ENCODE peak calls at places on chromosome 19, in five cellular contexts. One of them, this sample, is unnamed.

GRCh38 chr19:29548483-29549085 is 22.8 kb downstream of the VSTM2B start:
- DNase-seq in stimulated activated CD4-positive, alpha-beta T cell treated with anti-CD3 and anti-CD28 coated beads, Interleukin-1b, Interleukin-23, amount 100 ng/mL, for 24 hours: no peak
- DNase-seq in epithelial cell of esophagus: no peak
- DNase-seq in mucosa of descending colon: no peak
- DNase-seq in LHCN-M2: no peak
- DNase-seq in this sample: no peak

GRCh38 chr19:8340341-8341096 is 2.5 kb downstream of the KANK3 start:
- DNase-seq in stimulated activated CD4-positive, alpha-beta T cell treated with anti-CD3 and anti-CD28 coated beads, Interleukin-1b, Interleukin-23, amount 100 ng/mL, for 24 hours: no peak
- DNase-seq in epithelial cell of esophagus: no peak
- DNase-seq in mucosa of descending colon: no peak
- DNase-seq in LHCN-M2: no peak
- DNase-seq in this sample: no peak

GRCh38 chr19:51020988-51021651 is 1.6 kb upstream of the KLK10 start:
- DNase-seq in stimulated activated CD4-positive, alpha-beta T cell treated with anti-CD3 and anti-CD28 coated beads, Interleukin-1b, Interleukin-23, amount 100 ng/mL, for 24 hours: no peak
- DNase-seq in epithelial cell of esophagus: peak; percentile 58
- DNase-seq in mucosa of descending colon: peak; percentile 50
- DNase-seq in LHCN-M2: peak; percentile 43
- DNase-seq in this sample: peak; percentile 59

GRCh38 chr19:13865578-13866462 is 11.1 kb upstream of the NANOS3 start:
- DNase-seq in stimulated activated CD4-positive, alpha-beta T cell treated with anti-CD3 and anti-CD28 coated beads, Interleukin-1b, Interleukin-23, amount 100 ng/mL, for 24 hours: no peak
- DNase-seq in epithelial cell of esophagus: no peak
- DNase-seq in mucosa of descending colon: no peak
- DNase-seq in LHCN-M2: no peak
- DNase-seq in this sample: no peak

GRCh38 chr19:5314907-5315298 is 25.7 kb downstream of the PTPRS start:
- DNase-seq in stimulated activated CD4-positive, alpha-beta T cell treated with anti-CD3 and anti-CD28 coated beads, Interleukin-1b, Interleukin-23, amount 100 ng/mL, for 24 hours: no peak
- DNase-seq in epithelial cell of esophagus: no peak
- DNase-seq in mucosa of descending colon: no peak
- DNase-seq in LHCN-M2: no peak
- DNase-seq in this sample: no peak

GRCh38 chr19:56091066-56091490 is 30.0 kb downstream of the ZNF787 start:
- DNase-seq in stimulated activated CD4-positive, alpha-beta T cell treated with anti-CD3 and anti-CD28 coated beads, Interleukin-1b, Interleukin-23, amount 100 ng/mL, for 24 hours: no peak
- DNase-seq in epithelial cell of esophagus: peak; percentile 86
- DNase-seq in mucosa of descending colon: peak; percentile 1
- DNase-seq in LHCN-M2: peak; percentile 46
- DNase-seq in this sample: no peak

GRCh38 chr19:51529301-51529700 is 2.2 kb downstream of the SIGLEC6 start:
- DNase-seq in stimulated activated CD4-positive, alpha-beta T cell treated with anti-CD3 and anti-CD28 coated beads, Interleukin-1b, Interleukin-23, amount 100 ng/mL, for 24 hours: no peak
- DNase-seq in epithelial cell of esophagus: no peak
- DNase-seq in mucosa of descending colon: no peak
- DNase-seq in LHCN-M2: no peak
- DNase-seq in this sample: no peak

GRCh38 chr19:1102407-1103106 is 1.2 kb upstream of the GPX4 start:
- DNase-seq in stimulated activated CD4-positive, alpha-beta T cell treated with anti-CD3 and anti-CD28 coated beads, Interleukin-1b, Interleukin-23, amount 100 ng/mL, for 24 hours: no peak
- DNase-seq in epithelial cell of esophagus: peak; percentile 98
- DNase-seq in mucosa of descending colon: no peak
- DNase-seq in LHCN-M2: peak; percentile 100
- DNase-seq in this sample: peak; percentile 98

GRCh38 chr19:10687518-10688288 is 13.5 kb upstream of the QTRT1 start:
- DNase-seq in stimulated activated CD4-positive, alpha-beta T cell treated with anti-CD3 and anti-CD28 coated beads, Interleukin-1b, Interleukin-23, amount 100 ng/mL, for 24 hours: no peak
- DNase-seq in epithelial cell of esophagus: no peak
- DNase-seq in mucosa of descending colon: no peak
- DNase-seq in LHCN-M2: no peak
- DNase-seq in this sample: no peak

GRCh38 chr19:41478875-41479756 is 36.2 kb downstream of the ERICH4 start:
- DNase-seq in stimulated activated CD4-positive, alpha-beta T cell treated with anti-CD3 and anti-CD28 coated beads, Interleukin-1b, Interleukin-23, amount 100 ng/mL, for 24 hours: no peak
- DNase-seq in epithelial cell of esophagus: no peak
- DNase-seq in mucosa of descending colon: no peak
- DNase-seq in LHCN-M2: no peak
- DNase-seq in this sample: no peak

GRCh38 chr19:56314584-56315075 is at the start of gene ZSCAN5A:
- DNase-seq in stimulated activated CD4-positive, alpha-beta T cell treated with anti-CD3 and anti-CD28 coated beads, Interleukin-1b, Interleukin-23, amount 100 ng/mL, for 24 hours: peak; percentile 95
- DNase-seq in epithelial cell of esophagus: peak; percentile 94
- DNase-seq in mucosa of descending colon: peak; percentile 96
- DNase-seq in LHCN-M2: peak; percentile 90
- DNase-seq in this sample: peak; percentile 94

GRCh38 chr19:50050406-50051223 is 24.8 kb downstream of the ZNF473 start:
- DNase-seq in stimulated activated CD4-positive, alpha-beta T cell treated with anti-CD3 and anti-CD28 coated beads, Interleukin-1b, Interleukin-23, amount 100 ng/mL, for 24 hours: peak; percentile 61
- DNase-seq in epithelial cell of esophagus: peak; percentile 76
- DNase-seq in mucosa of descending colon: peak; percentile 87
- DNase-seq in LHCN-M2: peak; percentile 40
- DNase-seq in this sample: no peak

GRCh38 chr19:49333426-49334288 is 1.5 kb upstream of the CD37 start:
- DNase-seq in stimulated activated CD4-positive, alpha-beta T cell treated with anti-CD3 and anti-CD28 coated beads, Interleukin-1b, Interleukin-23, amount 100 ng/mL, for 24 hours: peak; percentile 27
- DNase-seq in epithelial cell of esophagus: peak; percentile 21
- DNase-seq in mucosa of descending colon: peak; percentile 42
- DNase-seq in LHCN-M2: no peak
- DNase-seq in this sample: no peak

GRCh38 chr19:38455031-38455430 is 21.5 kb downstream of the RYR1 start:
- DNase-seq in stimulated activated CD4-positive, alpha-beta T cell treated with anti-CD3 and anti-CD28 coated beads, Interleukin-1b, Interleukin-23, amount 100 ng/mL, for 24 hours: no peak
- DNase-seq in epithelial cell of esophagus: peak; percentile 32
- DNase-seq in mucosa of descending colon: no peak
- DNase-seq in LHCN-M2: no peak
- DNase-seq in this sample: no peak

GRCh38 chr19:57757941-57758340 is 11.3 kb downstream of the ZNF776 start:
- DNase-seq in stimulated activated CD4-positive, alpha-beta T cell treated with anti-CD3 and anti-CD28 coated beads, Interleukin-1b, Interleukin-23, amount 100 ng/mL, for 24 hours: no peak
- DNase-seq in epithelial cell of esophagus: no peak
- DNase-seq in mucosa of descending colon: no peak
- DNase-seq in LHCN-M2: no peak
- DNase-seq in this sample: no peak

GRCh38 chr19:384801-385169 is 24.2 kb downstream of the C2CD4C start:
- DNase-seq in stimulated activated CD4-positive, alpha-beta T cell treated with anti-CD3 and anti-CD28 coated beads, Interleukin-1b, Interleukin-23, amount 100 ng/mL, for 24 hours: no peak
- DNase-seq in epithelial cell of esophagus: no peak
- DNase-seq in mucosa of descending colon: no peak
- DNase-seq in LHCN-M2: no peak
- DNase-seq in this sample: no peak

GRCh38 chr19:43570174-43570791 is 5.0 kb downstream of the XRCC1 start:
- DNase-seq in stimulated activated CD4-positive, alpha-beta T cell treated with anti-CD3 and anti-CD28 coated beads, Interleukin-1b, Interleukin-23, amount 100 ng/mL, for 24 hours: no peak
- DNase-seq in epithelial cell of esophagus: peak; percentile 82
- DNase-seq in mucosa of descending colon: no peak
- DNase-seq in LHCN-M2: no peak
- DNase-seq in this sample: no peak

GRCh38 chr19:18333680-18334079 is 6.7 kb upstream of the PGPEP1 start:
- DNase-seq in stimulated activated CD4-positive, alpha-beta T cell treated with anti-CD3 and anti-CD28 coated beads, Interleukin-1b, Interleukin-23, amount 100 ng/mL, for 24 hours: no peak
- DNase-seq in epithelial cell of esophagus: peak; percentile 65
- DNase-seq in mucosa of descending colon: no peak
- DNase-seq in LHCN-M2: no peak
- DNase-seq in this sample: no peak

GRCh38 chr19:53977991-53978731 is 13.3 kb upstream of the CACNG6 start:
- DNase-seq in stimulated activated CD4-positive, alpha-beta T cell treated with anti-CD3 and anti-CD28 coated beads, Interleukin-1b, Interleukin-23, amount 100 ng/mL, for 24 hours: no peak
- DNase-seq in epithelial cell of esophagus: peak; percentile 40
- DNase-seq in mucosa of descending colon: peak; percentile 26
- DNase-seq in LHCN-M2: peak; percentile 43
- DNase-seq in this sample: peak; percentile 99

GRCh38 chr19:13597625-13598024 is 91.3 kb upstream of the CACNA1A start:
- DNase-seq in stimulated activated CD4-positive, alpha-beta T cell treated with anti-CD3 and anti-CD28 coated beads, Interleukin-1b, Interleukin-23, amount 100 ng/mL, for 24 hours: no peak
- DNase-seq in epithelial cell of esophagus: peak; percentile 78
- DNase-seq in mucosa of descending colon: peak; percentile 60
- DNase-seq in LHCN-M2: peak; percentile 59
- DNase-seq in this sample: peak; percentile 46

GRCh38 chr19:4388171-4389063 is 11.9 kb downstream of the SH3GL1 start:
- DNase-seq in stimulated activated CD4-positive, alpha-beta T cell treated with anti-CD3 and anti-CD28 coated beads, Interleukin-1b, Interleukin-23, amount 100 ng/mL, for 24 hours: no peak
- DNase-seq in epithelial cell of esophagus: no peak
- DNase-seq in mucosa of descending colon: no peak
- DNase-seq in LHCN-M2: no peak
- DNase-seq in this sample: no peak

GRCh38 chr19:35141627-35142401 is 1.2 kb upstream of the FXYD7 start:
- DNase-seq in stimulated activated CD4-positive, alpha-beta T cell treated with anti-CD3 and anti-CD28 coated beads, Interleukin-1b, Interleukin-23, amount 100 ng/mL, for 24 hours: no peak
- DNase-seq in epithelial cell of esophagus: no peak
- DNase-seq in mucosa of descending colon: peak; percentile 48
- DNase-seq in LHCN-M2: no peak
- DNase-seq in this sample: no peak

GRCh38 chr19:28836366-28836765 is 376.6 kb downstream of the UQCRFS1 start:
- DNase-seq in stimulated activated CD4-positive, alpha-beta T cell treated with anti-CD3 and anti-CD28 coated beads, Interleukin-1b, Interleukin-23, amount 100 ng/mL, for 24 hours: no peak
- DNase-seq in epithelial cell of esophagus: no peak
- DNase-seq in mucosa of descending colon: no peak
- DNase-seq in LHCN-M2: peak; percentile 36
- DNase-seq in this sample: no peak

GRCh38 chr19:12840091-12841079 is 2.1 kb downstream of the MAST1 start:
- DNase-seq in stimulated activated CD4-positive, alpha-beta T cell treated with anti-CD3 and anti-CD28 coated beads, Interleukin-1b, Interleukin-23, amount 100 ng/mL, for 24 hours: no peak
- DNase-seq in epithelial cell of esophagus: peak; percentile 96
- DNase-seq in mucosa of descending colon: peak; percentile 83
- DNase-seq in LHCN-M2: peak; percentile 61
- DNase-seq in this sample: peak; percentile 38

GRCh38 chr19:2790557-2791271 is 5.4 kb downstream of the THOP1 start:
- DNase-seq in stimulated activated CD4-positive, alpha-beta T cell treated with anti-CD3 and anti-CD28 coated beads, Interleukin-1b, Interleukin-23, amount 100 ng/mL, for 24 hours: no peak
- DNase-seq in epithelial cell of esophagus: no peak
- DNase-seq in mucosa of descending colon: no peak
- DNase-seq in LHCN-M2: no peak
- DNase-seq in this sample: no peak

GRCh38 chr19:23286477-23286876 is 36.3 kb upstream of the ZNF724 start:
- DNase-seq in stimulated activated CD4-positive, alpha-beta T cell treated with anti-CD3 and anti-CD28 coated beads, Interleukin-1b, Interleukin-23, amount 100 ng/mL, for 24 hours: no peak
- DNase-seq in epithelial cell of esophagus: no peak
- DNase-seq in mucosa of descending colon: no peak
- DNase-seq in LHCN-M2: no peak
- DNase-seq in this sample: no peak

GRCh38 chr19:38385804-38386257 is 2.0 kb downstream of the GGN start:
- DNase-seq in stimulated activated CD4-positive, alpha-beta T cell treated with anti-CD3 and anti-CD28 coated beads, Interleukin-1b, Interleukin-23, amount 100 ng/mL, for 24 hours: no peak
- DNase-seq in epithelial cell of esophagus: no peak
- DNase-seq in mucosa of descending colon: no peak
- DNase-seq in LHCN-M2: no peak
- DNase-seq in this sample: no peak

GRCh38 chr19:12769689-12770088 is 5.7 kb downstream of the HOOK2 start:
- DNase-seq in stimulated activated CD4-positive, alpha-beta T cell treated with anti-CD3 and anti-CD28 coated beads, Interleukin-1b, Interleukin-23, amount 100 ng/mL, for 24 hours: no peak
- DNase-seq in epithelial cell of esophagus: peak; percentile 61
- DNase-seq in mucosa of descending colon: peak; percentile 59
- DNase-seq in LHCN-M2: no peak
- DNase-seq in this sample: no peak